ENCODE peak calls at places on chromosomes 4 and X, in six cellular contexts. One of them, this sample, is unnamed.

GRCh38 chr4:77773101-77773500 is 46.1 kb downstream of the CNOT6L start:
- DNase-seq in AG04450: peak; percentile 8
- DNase-seq in fibroblast of lung: peak; percentile 81
- DNase-seq in Caco-2: no peak
- DNase-seq in CD8-positive, alpha-beta T cell: no peak
- DNase-seq in AG09309: no peak
- DNase-seq in this sample: no peak

GRCh38 chr4:188779586-188779985 is 640.3 kb downstream of the TRIML1 start:
- DNase-seq in AG04450: no peak
- DNase-seq in fibroblast of lung: peak; percentile 6
- DNase-seq in Caco-2: no peak
- DNase-seq in CD8-positive, alpha-beta T cell: no peak
- DNase-seq in AG09309: no peak
- DNase-seq in this sample: no peak

GRCh38 chr4:127631420-127631819 is 1.3 kb upstream of the INTU start:
- DNase-seq in AG04450: no peak
- DNase-seq in fibroblast of lung: peak; percentile 37
- DNase-seq in Caco-2: no peak
- DNase-seq in CD8-positive, alpha-beta T cell: no peak
- DNase-seq in AG09309: no peak
- DNase-seq in this sample: no peak

GRCh38 chr4:25310825-25311210 is 1.8 kb upstream of the ZCCHC4 start:
- DNase-seq in AG04450: no peak
- DNase-seq in fibroblast of lung: no peak
- DNase-seq in Caco-2: no peak
- DNase-seq in CD8-positive, alpha-beta T cell: no peak
- DNase-seq in AG09309: no peak
- DNase-seq in this sample: no peak

GRCh38 chrX:154603438-154604430 is 15.3 kb downstream of the CTAG1B start:
- DNase-seq in AG04450: no peak
- DNase-seq in fibroblast of lung: peak; percentile 64
- DNase-seq in Caco-2: no peak
- DNase-seq in CD8-positive, alpha-beta T cell: no peak
- DNase-seq in AG09309: no peak
- DNase-seq in this sample: peak; percentile 71

GRCh38 chr4:16844796-16845586 is 53.5 kb downstream of the LDB2 start:
- DNase-seq in AG04450: peak; percentile 69
- DNase-seq in fibroblast of lung: peak; percentile 83
- DNase-seq in Caco-2: no peak
- DNase-seq in CD8-positive, alpha-beta T cell: no peak
- DNase-seq in AG09309: no peak
- DNase-seq in this sample: no peak

GRCh38 chr4:8706221-8707044 is 113.9 kb downstream of the CPZ start:
- DNase-seq in AG04450: no peak
- DNase-seq in fibroblast of lung: no peak
- DNase-seq in Caco-2: no peak
- DNase-seq in CD8-positive, alpha-beta T cell: no peak
- DNase-seq in AG09309: no peak
- DNase-seq in this sample: no peak

GRCh38 chrX:68396953-68397352 is 36.3 kb downstream of the OPHN1 start:
- DNase-seq in AG04450: no peak
- DNase-seq in fibroblast of lung: peak; percentile 48
- DNase-seq in Caco-2: no peak
- DNase-seq in CD8-positive, alpha-beta T cell: no peak
- DNase-seq in AG09309: no peak
- DNase-seq in this sample: no peak

GRCh38 chrX:129876734-129877395 is 29.1 kb upstream of the UTP14A start:
- DNase-seq in AG04450: no peak
- DNase-seq in fibroblast of lung: peak; percentile 2
- DNase-seq in Caco-2: peak; percentile 29
- DNase-seq in CD8-positive, alpha-beta T cell: no peak
- DNase-seq in AG09309: no peak
- DNase-seq in this sample: no peak

GRCh38 chr4:143336828-143337599 is at the start of gene GAB1:
- DNase-seq in AG04450: no peak
- DNase-seq in fibroblast of lung: peak; percentile 85
- DNase-seq in Caco-2: peak; percentile 85
- DNase-seq in CD8-positive, alpha-beta T cell: peak; percentile 6
- DNase-seq in AG09309: no peak
- DNase-seq in this sample: peak; percentile 94

GRCh38 chr4:138007572-138007971 is 234.6 kb downstream of the SLC7A11 start:
- DNase-seq in AG04450: no peak
- DNase-seq in fibroblast of lung: no peak
- DNase-seq in Caco-2: no peak
- DNase-seq in CD8-positive, alpha-beta T cell: no peak
- DNase-seq in AG09309: no peak
- DNase-seq in this sample: no peak

GRCh38 chr4:94701606-94702300 is 56.0 kb upstream of the BMPR1B start:
- DNase-seq in AG04450: no peak
- DNase-seq in fibroblast of lung: no peak
- DNase-seq in Caco-2: no peak
- DNase-seq in CD8-positive, alpha-beta T cell: no peak
- DNase-seq in AG09309: no peak
- DNase-seq in this sample: no peak

GRCh38 chr4:38523054-38523453 is 140.9 kb upstream of the KLF3 start:
- DNase-seq in AG04450: no peak
- DNase-seq in fibroblast of lung: no peak
- DNase-seq in Caco-2: no peak
- DNase-seq in CD8-positive, alpha-beta T cell: no peak
- DNase-seq in AG09309: no peak
- DNase-seq in this sample: no peak

GRCh38 chr4:85209161-85209560 is 242.7 kb upstream of the WDFY3 start:
- DNase-seq in AG04450: no peak
- DNase-seq in fibroblast of lung: peak; percentile 5
- DNase-seq in Caco-2: no peak
- DNase-seq in CD8-positive, alpha-beta T cell: no peak
- DNase-seq in AG09309: no peak
- DNase-seq in this sample: no peak

GRCh38 chrX:13341491-13342101 is 21.7 kb upstream of the ATXN3L start:
- DNase-seq in AG04450: no peak
- DNase-seq in fibroblast of lung: no peak
- DNase-seq in Caco-2: no peak
- DNase-seq in CD8-positive, alpha-beta T cell: no peak
- DNase-seq in AG09309: no peak
- DNase-seq in this sample: no peak

GRCh38 chr4:109998867-109999303 is 86.2 kb downstream of the EGF start:
- DNase-seq in AG04450: peak; percentile 11
- DNase-seq in fibroblast of lung: peak; percentile 71
- DNase-seq in Caco-2: no peak
- DNase-seq in CD8-positive, alpha-beta T cell: no peak
- DNase-seq in AG09309: no peak
- DNase-seq in this sample: no peak

GRCh38 chr4:16977081-16977480 is 78.6 kb upstream of the LDB2 start:
- DNase-seq in AG04450: no peak
- DNase-seq in fibroblast of lung: no peak
- DNase-seq in Caco-2: no peak
- DNase-seq in CD8-positive, alpha-beta T cell: no peak
- DNase-seq in AG09309: no peak
- DNase-seq in this sample: no peak

GRCh38 chr4:73208376-73208775 is 50.2 kb downstream of the ANKRD17 start:
- DNase-seq in AG04450: no peak
- DNase-seq in fibroblast of lung: peak; percentile 31
- DNase-seq in Caco-2: no peak
- DNase-seq in CD8-positive, alpha-beta T cell: no peak
- DNase-seq in AG09309: peak; percentile 3
- DNase-seq in this sample: no peak

GRCh38 chr4:43757147-43757546 is 691.5 kb downstream of the KCTD8 start:
- DNase-seq in AG04450: no peak
- DNase-seq in fibroblast of lung: no peak
- DNase-seq in Caco-2: no peak
- DNase-seq in CD8-positive, alpha-beta T cell: no peak
- DNase-seq in AG09309: no peak
- DNase-seq in this sample: no peak

GRCh38 chrX:148310402-148311200 is 189.8 kb upstream of the AFF2 start:
- DNase-seq in AG04450: no peak
- DNase-seq in fibroblast of lung: no peak
- DNase-seq in Caco-2: no peak
- DNase-seq in CD8-positive, alpha-beta T cell: peak; percentile 50
- DNase-seq in AG09309: no peak
- DNase-seq in this sample: no peak

GRCh38 chr4:8353158-8353495 is 83.6 kb downstream of the HTRA3 start:
- DNase-seq in AG04450: no peak
- DNase-seq in fibroblast of lung: no peak
- DNase-seq in Caco-2: peak; percentile 14
- DNase-seq in CD8-positive, alpha-beta T cell: no peak
- DNase-seq in AG09309: no peak
- DNase-seq in this sample: peak; percentile 52

GRCh38 chr4:62232755-62233280 is 1032.7 kb downstream of the ADGRL3 start:
- DNase-seq in AG04450: no peak
- DNase-seq in fibroblast of lung: no peak
- DNase-seq in Caco-2: no peak
- DNase-seq in CD8-positive, alpha-beta T cell: no peak
- DNase-seq in AG09309: no peak
- DNase-seq in this sample: no peak

GRCh38 chr4:9894604-9895361 is 113.3 kb downstream of the DRD5 start:
- DNase-seq in AG04450: no peak
- DNase-seq in fibroblast of lung: no peak
- DNase-seq in Caco-2: no peak
- DNase-seq in CD8-positive, alpha-beta T cell: no peak
- DNase-seq in AG09309: no peak
- DNase-seq in this sample: no peak

GRCh38 chr4:107863850-107864371 is 39.2 kb downstream of the SGMS2 start:
- DNase-seq in AG04450: no peak
- DNase-seq in fibroblast of lung: peak; percentile 13
- DNase-seq in Caco-2: no peak
- DNase-seq in CD8-positive, alpha-beta T cell: no peak
- DNase-seq in AG09309: no peak
- DNase-seq in this sample: no peak

GRCh38 chrX:112961981-112962380 is 121.3 kb upstream of the AMOT start:
- DNase-seq in AG04450: no peak
- DNase-seq in fibroblast of lung: no peak
- DNase-seq in Caco-2: no peak
- DNase-seq in CD8-positive, alpha-beta T cell: no peak
- DNase-seq in AG09309: no peak
- DNase-seq in this sample: no peak

GRCh38 chr4:3426465-3427133 is 15.2 kb upstream of the HGFAC start:
- DNase-seq in AG04450: no peak
- DNase-seq in fibroblast of lung: no peak
- DNase-seq in Caco-2: no peak
- DNase-seq in CD8-positive, alpha-beta T cell: no peak
- DNase-seq in AG09309: no peak
- DNase-seq in this sample: no peak

GRCh38 chrX:30504309-30504708 is 73.3 kb downstream of the TASL start:
- DNase-seq in AG04450: no peak
- DNase-seq in fibroblast of lung: peak; percentile 56
- DNase-seq in Caco-2: no peak
- DNase-seq in CD8-positive, alpha-beta T cell: no peak
- DNase-seq in AG09309: no peak
- DNase-seq in this sample: no peak

GRCh38 chr4:111854494-111855087 is 290.7 kb upstream of the FAM241A start:
- DNase-seq in AG04450: peak; percentile 1
- DNase-seq in fibroblast of lung: peak; percentile 34
- DNase-seq in Caco-2: no peak
- DNase-seq in CD8-positive, alpha-beta T cell: no peak
- DNase-seq in AG09309: peak; percentile 14
- DNase-seq in this sample: no peak

GRCh38 chr4:121147923-121148443 is 16.1 kb downstream of the TNIP3 start:
- DNase-seq in AG04450: no peak
- DNase-seq in fibroblast of lung: no peak
- DNase-seq in Caco-2: no peak
- DNase-seq in CD8-positive, alpha-beta T cell: no peak
- DNase-seq in AG09309: peak; percentile 62
- DNase-seq in this sample: no peak

GRCh38 chrX:119971184-119971583 is 27.6 kb upstream of the NKAP start:
- DNase-seq in AG04450: no peak
- DNase-seq in fibroblast of lung: no peak
- DNase-seq in Caco-2: no peak
- DNase-seq in CD8-positive, alpha-beta T cell: no peak
- DNase-seq in AG09309: no peak
- DNase-seq in this sample: no peak

GRCh38 chr4:10160280-10160856 is 43.8 kb upstream of the WDR1 start:
- DNase-seq in AG04450: no peak
- DNase-seq in fibroblast of lung: peak; percentile 42
- DNase-seq in Caco-2: no peak
- DNase-seq in CD8-positive, alpha-beta T cell: no peak
- DNase-seq in AG09309: no peak
- DNase-seq in this sample: no peak

DNA sequence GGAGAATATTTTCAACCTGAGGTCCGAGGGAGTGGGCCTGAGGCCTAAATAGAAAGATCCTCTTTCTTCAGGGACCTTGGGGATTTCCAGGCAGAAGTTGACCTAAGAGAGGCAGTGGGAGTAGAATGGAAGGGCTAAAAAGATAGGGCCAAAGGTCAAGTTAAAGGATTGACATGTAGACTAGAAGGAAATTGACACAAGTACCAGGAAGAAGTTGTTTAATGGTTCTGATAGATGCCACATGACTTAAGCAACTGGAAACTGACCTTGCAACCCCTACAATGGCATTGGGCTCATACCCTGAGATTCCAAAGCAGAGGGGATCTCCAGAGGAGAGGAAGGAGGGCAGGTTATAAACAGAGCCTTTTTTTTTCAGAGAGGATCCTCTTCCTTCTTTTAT is 77.0 kb downstream of the SHROOM3 start:
- DNase-seq in AG04450: no peak
- DNase-seq in fibroblast of lung: no peak
- DNase-seq in Caco-2: no peak
- DNase-seq in CD8-positive, alpha-beta T cell: no peak
- DNase-seq in AG09309: no peak
- DNase-seq in this sample: no peak
- TF ChIP-seq CTCF in AG04450: no peak
- TF ChIP-seq CTCF in fibroblast of lung: no peak
- TF ChIP-seq CTCF in Caco-2: no peak
- TF ChIP-seq CTCF in CD8-positive, alpha-beta T cell: no peak
- TF ChIP-seq CTCF in AG09309: no peak
- TF ChIP-seq CTCF in this sample: no peak

GRCh38 chr4:2087170-2087569 is 28.0 kb downstream of the NAT8L start:
- DNase-seq in AG04450: no peak
- DNase-seq in fibroblast of lung: no peak
- DNase-seq in Caco-2: no peak
- DNase-seq in CD8-positive, alpha-beta T cell: no peak
- DNase-seq in AG09309: no peak
- DNase-seq in this sample: no peak
- TF ChIP-seq CTCF in AG04450: no peak
- TF ChIP-seq CTCF in fibroblast of lung: no peak
- TF ChIP-seq CTCF in Caco-2: no peak
- TF ChIP-seq CTCF in CD8-positive, alpha-beta T cell: no peak
- TF ChIP-seq CTCF in AG09309: peak; percentile 28
- TF ChIP-seq CTCF in this sample: no peak

GRCh38 chrX:15758140-15758539 is 20.1 kb downstream of the CA5B start:
- DNase-seq in AG04450: no peak
- DNase-seq in fibroblast of lung: no peak
- DNase-seq in Caco-2: no peak
- DNase-seq in CD8-positive, alpha-beta T cell: peak; percentile 4
- DNase-seq in AG09309: no peak
- DNase-seq in this sample: no peak
- TF ChIP-seq CTCF in AG04450: no peak
- TF ChIP-seq CTCF in fibroblast of lung: no peak
- TF ChIP-seq CTCF in Caco-2: no peak
- TF ChIP-seq CTCF in CD8-positive, alpha-beta T cell: peak; percentile 13
- TF ChIP-seq CTCF in AG09309: no peak
- TF ChIP-seq CTCF in this sample: no peak

DNA sequence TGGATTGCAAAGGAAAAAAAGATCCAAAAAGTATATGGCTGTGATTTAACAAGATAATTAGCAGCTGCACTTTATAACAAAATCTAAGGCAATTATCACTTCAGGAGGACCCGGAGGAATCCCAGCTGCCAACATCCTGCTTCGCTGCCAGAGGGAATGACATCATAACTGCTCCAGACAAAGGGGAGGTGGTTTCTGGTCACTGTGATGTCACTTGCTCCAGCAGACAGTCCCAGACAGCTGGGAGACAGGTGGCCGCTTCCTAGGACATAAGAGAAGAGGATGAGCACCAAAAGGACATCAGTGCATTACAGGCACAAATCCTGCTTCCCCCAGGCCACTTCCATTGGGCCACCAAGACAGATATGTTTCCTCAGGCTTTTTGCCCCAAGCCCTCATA is 370.9 kb downstream of the BCOR start:
- DNase-seq in AG04450: no peak
- DNase-seq in fibroblast of lung: no peak
- DNase-seq in Caco-2: no peak
- DNase-seq in CD8-positive, alpha-beta T cell: no peak
- DNase-seq in AG09309: no peak
- DNase-seq in this sample: no peak
- TF ChIP-seq CTCF in AG04450: no peak
- TF ChIP-seq CTCF in fibroblast of lung: no peak
- TF ChIP-seq CTCF in Caco-2: no peak
- TF ChIP-seq CTCF in CD8-positive, alpha-beta T cell: no peak
- TF ChIP-seq CTCF in AG09309: no peak
- TF ChIP-seq CTCF in this sample: no peak